ENCODE peak calls at places on chromosomes 1 and 21, in nine cellular contexts. Y is lower leg skin, I is heart right ventricle, L is HFF-Myc, W is A673, P is left lung, N is AG04450, M is ovary, X is WTC11. S is an unnamed sample.
A peak's percentile ranks its signal among the peaks of the same experiment; 100 is the strongest.

GRCh38 chr21:21624674-21625073 is 626.5 kb downstream of the NCAM2 start:
- DNase-seq in X (no peak), Y (no peak), I (no peak), W (no peak), N (peak; percentile 26), L (no peak), M (no peak), P (no peak), S (no peak)

GRCh38 chr1:147723691-147724323 is 36.6 kb downstream of the GJA5 start:
- DNase-seq in L (no peak), I (peak; percentile 48), P (no peak), M (no peak), N (no peak), Y (no peak), W (peak; percentile 39), X (peak; percentile 71), S (no peak)

GRCh38 chr1:165645654-165646366 is 14.8 kb downstream of the MGST3 start:
- DNase-seq in X (no peak), W (peak; percentile 64), Y (no peak), I (no peak), L (no peak), M (no peak), N (no peak), P (no peak), S (no peak)

GRCh38 chr21:42263591-42264131 is 44.7 kb downstream of the ABCG1 start:
- DNase-seq in X (no peak), N (no peak), W (peak; percentile 20), P (peak; percentile 75), M (no peak), Y (peak; percentile 55), I (peak; percentile 34), L (no peak), S (peak; percentile 75)

GRCh38 chr21:27674037-27674436 is 707.1 kb upstream of the ADAMTS5 start:
- DNase-seq in M (no peak), W (no peak), I (no peak), N (peak; percentile 42), Y (no peak), L (peak; percentile 39), X (no peak), P (no peak), S (no peak)

GRCh38 chr1:214640431-214641213 is 37.6 kb downstream of the CENPF start:
- DNase-seq in L (no peak), P (no peak), X (no peak), Y (no peak), I (no peak), W (no peak), N (no peak), M (no peak), S (no peak)

GRCh38 chr1:205599667-205600042 is 32.2 kb downstream of the ELK4 start:
- DNase-seq in X (no peak), L (no peak), W (no peak), I (no peak), Y (no peak), N (no peak), P (no peak), M (no peak), S (no peak)

GRCh38 chr1:68119445-68119844 is 69.0 kb upstream of the DIRAS3 start:
- DNase-seq in L (no peak), M (no peak), I (no peak), W (no peak), P (no peak), N (no peak), X (no peak), Y (no peak), S (no peak)

GRCh38 chr1:25501235-25502058 is 42.0 kb upstream of the LDLRAP1 start:
- DNase-seq in Y (no peak), P (no peak), I (no peak), M (no peak), X (peak; percentile 90), W (no peak), L (no peak), N (peak; percentile 66), S (no peak)

GRCh38 chr1:37858931-37859506 is 373 bp downstream of the MTF1 start:
- DNase-seq in W (no peak), I (no peak), Y (no peak), M (no peak), L (no peak), X (no peak), N (no peak), P (peak; percentile 80), S (no peak)

GRCh38 chr1:17950728-17951127 is 156.9 kb upstream of the IGSF21 start:
- DNase-seq in Y (no peak), W (no peak), P (no peak), I (no peak), M (no peak), N (no peak), L (no peak), X (no peak), S (no peak)

GRCh38 chr1:205360166-205360565 is 3.4 kb upstream of the KLHDC8A start:
- DNase-seq in M (peak; percentile 68), I (no peak), N (no peak), W (no peak), X (no peak), Y (no peak), P (no peak), L (no peak), S (no peak)

GRCh38 chr21:26587621-26588260 is 14.7 kb upstream of the CYYR1 start:
- DNase-seq in M (no peak), Y (no peak), X (no peak), P (no peak), I (no peak), N (no peak), L (no peak), W (peak; percentile 58), S (no peak)

GRCh38 chr1:69388044-69388443 is 179.7 kb upstream of the LRRC7 start:
- DNase-seq in Y (no peak), I (no peak), X (no peak), M (no peak), P (no peak), W (no peak), N (no peak), L (no peak), S (no peak)

GRCh38 chr1:228781161-228781771 is 46.0 kb downstream of the RHOU start:
- DNase-seq in Y (no peak), L (no peak), M (no peak), I (no peak), N (no peak), X (no peak), W (peak; percentile 81), P (no peak), S (no peak)

GRCh38 chr1:8427493-8427892 is 109.6 kb downstream of the SLC45A1 start:
- DNase-seq in Y (no peak), W (no peak), P (no peak), I (no peak), N (no peak), X (no peak), L (no peak), M (no peak), S (no peak)

GRCh38 chr1:32878183-32878582 is 7.5 kb upstream of the FNDC5 start:
- DNase-seq in I (no peak), P (no peak), Y (no peak), N (no peak), W (no peak), M (no peak), X (no peak), L (no peak), S (no peak)

GRCh38 chr1:20195464-20195780 is 9.1 kb upstream of the PLA2G2C start:
- DNase-seq in P (no peak), I (no peak), W (no peak), N (no peak), X (no peak), M (no peak), Y (no peak), L (no peak), S (no peak)
- TF ChIP-seq CTCF in P (peak; percentile 11), I (peak; percentile 21), W (peak; percentile 5), N (no peak), X (no peak), M (no peak), Y (no peak), L (no peak), S (peak; percentile 44)

GRCh38 chr1:90854559-90854958 is 137.5 kb upstream of the BARHL2 start:
- DNase-seq in Y (no peak), P (no peak), I (no peak), X (no peak), W (no peak), L (no peak), M (no peak), N (no peak), S (no peak)

GRCh38 chr1:90851711-90852050 is 134.6 kb upstream of the BARHL2 start:
- DNase-seq in P (no peak), Y (no peak), I (no peak), W (no peak), M (no peak), N (no peak), X (no peak), L (no peak), S (no peak)

GRCh38 chr1:90850181-90850924 is 133.3 kb upstream of the BARHL2 start:
- DNase-seq in N (no peak), Y (peak; percentile 15), X (peak; percentile 38), P (no peak), I (peak; percentile 17), L (no peak), W (peak; percentile 28), M (peak; percentile 55), S (no peak)

GRCh38 chr1:90856608-90857007 is 139.5 kb upstream of the BARHL2 start:
- DNase-seq in M (no peak), W (no peak), I (no peak), X (no peak), Y (no peak), N (no peak), P (no peak), L (no peak), S (no peak)

GRCh38 chr1:90850925-90851710 is 134.0 kb upstream of the BARHL2 start:
- DNase-seq in I (peak; percentile 87), Y (peak; percentile 41), X (peak; percentile 80), L (peak; percentile 14), W (peak; percentile 92), P (peak; percentile 94), N (peak; percentile 10), M (peak; percentile 90), S (no peak)
- TF ChIP-seq CTCF in I (peak; percentile 85), Y (no peak), X (peak; percentile 72), L (peak; percentile 42), W (peak; percentile 60), P (peak; percentile 89), N (peak; percentile 53), M (peak; percentile 27), S (peak; percentile 88)

GRCh38 chr1:27111771-27112573 is 43.0 kb downstream of the SLC9A1 start:
- DNase-seq in W (peak; percentile 91), X (no peak), L (peak; percentile 99), I (peak; percentile 65), Y (peak; percentile 84), M (peak; percentile 91), N (peak; percentile 99), P (peak; percentile 93), S (no peak)
- TF ChIP-seq CTCF in W (no peak), X (no peak), L (peak; percentile 36), I (peak; percentile 17), Y (no peak), M (peak; percentile 30), N (peak; percentile 38), P (peak; percentile 47), S (peak; percentile 75)

DNA sequence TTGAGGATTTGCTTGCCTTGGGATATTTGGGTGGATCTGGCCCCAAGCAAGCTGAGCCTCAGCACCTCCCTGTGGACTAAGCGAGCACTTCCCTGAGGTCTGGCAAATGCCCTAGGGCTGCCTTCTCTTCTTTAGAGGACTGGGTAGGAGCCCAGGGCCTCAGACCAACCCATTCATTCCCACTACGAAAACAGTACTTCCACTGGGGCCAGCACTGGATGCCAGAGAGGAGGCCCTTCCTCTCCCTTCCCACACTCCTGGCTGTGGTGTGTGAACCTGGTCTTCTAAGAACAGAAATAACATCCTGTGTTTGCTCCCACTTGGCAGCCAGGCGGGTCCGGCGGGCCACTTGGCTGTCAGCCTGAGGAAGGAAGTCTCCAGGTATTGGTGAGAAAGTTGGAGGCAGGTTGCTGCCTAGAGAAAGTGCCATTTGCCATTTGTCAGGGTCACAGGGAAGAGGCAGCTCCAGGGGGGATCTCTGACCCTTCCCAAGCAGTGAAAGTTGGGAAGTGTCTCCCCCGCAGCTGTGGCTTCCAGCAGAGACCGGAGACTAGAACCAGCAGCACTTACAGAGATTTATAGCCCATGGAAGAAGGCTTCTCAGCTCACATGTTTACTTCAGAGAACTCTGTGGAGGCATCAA is 323.5 kb downstream of the SIPA1L2 start:
- DNase-seq in W (no peak), X (peak; percentile 35), Y (no peak), L (no peak), P (peak; percentile 70), I (peak; percentile 45), M (peak; percentile 50), N (no peak), S (no peak)
- TF ChIP-seq CTCF in W (peak; percentile 24), X (no peak), Y (no peak), L (no peak), P (no peak), I (peak; percentile 52), M (no peak), N (peak; percentile 9), S (peak; percentile 66)

S was measured in chondrocyte.